ENCODE peak calls at places on chromosomes 4 and X, in six cellular contexts. C is breast epithelium, G is brain microvascular endothelial cell, U is hepatocyte, K is AG04449, W is H7. L is an unnamed sample.

GRCh38 chrX:25144043-25144940 is 128.5 kb upstream of the ARX start:
- DNase-seq in C (peak; percentile 51), G (peak; percentile 49), U (peak; percentile 90), K (no peak), W (peak; percentile 39), L (peak; percentile 32)

GRCh38 chrX:135477576-135477975 is 42.9 kb upstream of the INTS6L start:
- DNase-seq in C (peak; percentile 60), G (peak; percentile 72), U (peak; percentile 78), K (peak; percentile 1), W (peak; percentile 20), L (peak; percentile 44)

GRCh38 chr4:2932951-2933565 is 30.1 kb downstream of the NOP14 start:
- DNase-seq in C (peak; percentile 53), G (no peak), U (no peak), K (no peak), W (peak; percentile 53), L (no peak)

GRCh38 chrX:46165411-46165810 is 379.8 kb downstream of the ZNF674 start:
- DNase-seq in C (no peak), G (no peak), U (no peak), K (peak; percentile 14), W (no peak), L (peak; percentile 13)

GRCh38 chr4:158754385-158755180 is 14.2 kb upstream of the FNIP2 start:
- DNase-seq in C (no peak), G (no peak), U (no peak), K (peak; percentile 73), W (no peak), L (no peak)

GRCh38 chrX:30246769-30247489 is at the start of gene MAGEB1:
- DNase-seq in C (no peak), G (no peak), U (no peak), K (no peak), W (peak; percentile 74), L (no peak)

GRCh38 chr4:64125354-64125753 is 283.9 kb downstream of the TECRL start:
- DNase-seq in C (no peak), G (no peak), U (no peak), K (no peak), W (no peak), L (no peak)

GRCh38 chrX:1464282-1465131 is 11.8 kb upstream of the ASMTL start:
- DNase-seq in C (no peak), G (no peak), U (no peak), K (no peak), W (no peak), L (no peak)

GRCh38 chr4:146370841-146371240 is 150.9 kb downstream of the SLC10A7 start:
- DNase-seq in C (no peak), G (peak; percentile 48), U (no peak), K (no peak), W (no peak), L (no peak)

GRCh38 chr4:86940176-86940575 is 5.4 kb downstream of the AFF1 start:
- DNase-seq in C (no peak), G (no peak), U (no peak), K (no peak), W (no peak), L (no peak)

GRCh38 chrX:68989865-68990606 is 161.2 kb downstream of the EFNB1 start:
- DNase-seq in C (no peak), G (peak; percentile 54), U (peak; percentile 48), K (peak; percentile 51), W (peak; percentile 85), L (peak; percentile 80)

GRCh38 chr4:184705692-184706091 is 28.2 kb downstream of the CENPU start:
- DNase-seq in C (no peak), G (no peak), U (no peak), K (no peak), W (no peak), L (no peak)

GRCh38 chrX:45743081-45743533 is 542.4 kb upstream of the DIPK2B start:
- DNase-seq in C (no peak), G (peak; percentile 46), U (no peak), K (no peak), W (no peak), L (no peak)

GRCh38 chr4:129046055-129046959 is 47.0 kb downstream of the SCLT1 start:
- DNase-seq in C (no peak), G (no peak), U (no peak), K (no peak), W (no peak), L (no peak)

GRCh38 chrX:75067931-75068330 is 88.2 kb downstream of the ABCB7 start:
- DNase-seq in C (no peak), G (no peak), U (no peak), K (no peak), W (no peak), L (no peak)

GRCh38 chr4:76197971-76198410 is 15.6 kb downstream of the SCARB2 start:
- DNase-seq in C (no peak), G (peak; percentile 71), U (peak; percentile 62), K (no peak), W (no peak), L (peak; percentile 61)

GRCh38 chr4:145909331-145909730 is 29.3 kb downstream of the ZNF827 start:
- DNase-seq in C (no peak), G (no peak), U (no peak), K (no peak), W (peak; percentile 84), L (no peak)

GRCh38 chr4:46274717-46275116 is 115.2 kb downstream of the GABRA2 start:
- DNase-seq in C (no peak), G (no peak), U (no peak), K (no peak), W (no peak), L (no peak)

GRCh38 chr4:94889961-94890360 is 132.2 kb downstream of the BMPR1B start:
- DNase-seq in C (no peak), G (peak; percentile 8), U (peak; percentile 6), K (peak; percentile 57), W (no peak), L (peak; percentile 96)

GRCh38 chr4:74267998-74268606 is 40.2 kb upstream of the EPGN start:
- DNase-seq in C (no peak), G (peak; percentile 51), U (peak; percentile 12), K (peak; percentile 36), W (no peak), L (peak; percentile 82)

GRCh38 chr4:132991111-132991510 is 158.0 kb upstream of the PCDH10 start:
- DNase-seq in C (no peak), G (no peak), U (no peak), K (no peak), W (no peak), L (no peak)

DNA sequence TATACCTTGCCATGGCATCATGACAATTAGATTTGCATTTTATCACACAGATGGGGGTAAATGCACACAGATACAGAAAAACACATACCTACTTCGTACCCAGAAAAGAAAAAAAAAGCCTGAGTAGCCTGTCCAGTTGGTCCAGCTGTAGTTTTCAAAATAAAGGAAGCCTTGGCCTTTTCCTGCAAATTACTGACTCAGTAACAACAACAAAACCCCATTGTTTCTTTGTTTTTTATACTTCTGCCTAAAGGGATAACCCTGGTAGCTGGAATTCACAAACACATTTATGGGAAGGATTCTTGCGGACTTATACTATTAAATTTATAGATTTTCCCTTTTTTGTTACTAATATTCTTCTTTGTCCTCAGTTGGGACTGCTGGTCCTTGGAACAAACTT is 156.4 kb upstream of the PCDH10 start:
- DNase-seq in C (no peak), G (no peak), U (no peak), K (no peak), W (no peak), L (no peak)
- H3K4me3 ChIP-seq in C (no peak overlapping the region), G (no peak overlapping the region), U (no peak overlapping the region), K (no peak overlapping the region), W (no peak overlapping the region), L (no peak overlapping the region)

DNA sequence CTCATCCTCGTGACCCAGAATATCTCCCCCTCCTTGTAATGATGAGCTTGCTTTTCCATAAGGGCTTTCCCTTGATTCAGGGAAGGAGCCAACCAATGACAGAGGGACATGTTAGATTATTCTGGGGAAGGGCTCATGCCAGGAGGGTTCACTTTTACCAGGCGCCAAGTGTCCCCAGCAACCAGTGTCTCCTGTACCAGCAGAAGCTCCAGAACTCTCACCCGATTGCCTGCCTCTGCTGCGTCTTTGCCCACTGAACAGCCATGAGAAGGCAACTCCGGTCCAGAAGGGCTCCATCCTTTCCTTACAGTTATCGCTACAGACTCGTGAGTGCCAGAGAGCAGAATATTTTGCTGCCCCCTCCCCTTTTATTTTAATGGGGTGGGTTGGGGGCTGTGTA is at the start of gene ATP1B4:
- DNase-seq in C (no peak), G (no peak), U (no peak), K (no peak), W (no peak), L (no peak)
- H3K4me3 ChIP-seq in C (no peak within 1 kb of the TSS), G (no peak within 1 kb of the TSS), U (no peak within 1 kb of the TSS), K (no peak within 1 kb of the TSS), W (no peak within 1 kb of the TSS), L (no peak within 1 kb of the TSS)

GRCh38 chr4:152938237-152938969 is 2.3 kb downstream of the FHDC1 start:
- DNase-seq in C (no peak), G (no peak), U (no peak), K (no peak), W (peak; percentile 4), L (no peak)
- H3K4me3 ChIP-seq in C (peak overlapping the region; percentile 79), G (peak overlapping the region; percentile 57), U (peak overlapping the region; percentile 96), K (peak overlapping the region; percentile 58), W (peak overlapping the region; percentile 96), L (peak overlapping the region; percentile 57)

DNA sequence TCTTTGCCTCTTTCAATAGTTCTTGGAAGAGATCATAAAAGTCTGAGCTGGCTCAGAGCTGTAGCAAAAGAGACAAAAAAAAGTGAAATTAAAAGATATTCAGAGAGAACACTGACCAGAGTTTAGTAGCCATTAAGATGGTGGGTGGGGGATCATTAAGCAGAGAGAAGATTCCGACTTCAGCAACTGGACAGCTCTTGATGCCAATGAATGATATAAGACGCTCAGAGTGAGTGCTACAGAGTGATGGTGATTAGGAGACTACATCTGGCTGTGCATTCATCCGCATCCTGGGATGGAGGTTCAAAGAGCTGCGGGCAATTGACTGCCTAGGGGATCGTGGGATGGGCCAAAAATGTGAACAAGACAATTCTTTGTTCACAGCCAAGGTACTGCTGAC is 178.5 kb downstream of the PACRGL start:
- DNase-seq in C (no peak), G (no peak), U (no peak), K (no peak), W (no peak), L (no peak)
- H3K4me3 ChIP-seq in C (no peak overlapping the region), G (no peak overlapping the region), U (no peak overlapping the region), K (no peak overlapping the region), W (no peak overlapping the region), L (no peak overlapping the region)

GRCh38 chr4:89140168-89140759 is 28.9 kb downstream of the TIGD2 start:
- DNase-seq in C (no peak), G (no peak), U (peak; percentile 23), K (no peak), W (no peak), L (no peak)

GRCh38 chr4:89146196-89146595 is 34.9 kb downstream of the TIGD2 start:
- DNase-seq in C (no peak), G (no peak), U (no peak), K (no peak), W (no peak), L (no peak)

GRCh38 chr4:89137695-89138094 is 26.4 kb downstream of the TIGD2 start:
- DNase-seq in C (no peak), G (no peak), U (no peak), K (no peak), W (no peak), L (no peak)

GRCh38 chr4:89137231-89137630 is 25.9 kb downstream of the TIGD2 start:
- DNase-seq in C (no peak), G (no peak), U (no peak), K (no peak), W (no peak), L (no peak)

GRCh38 chr4:89142691-89143669 is 31.6 kb downstream of the TIGD2 start:
- DNase-seq in C (no peak), G (no peak), U (no peak), K (no peak), W (no peak), L (no peak)
- H3K4me3 ChIP-seq in C (no peak overlapping the region), G (no peak overlapping the region), U (no peak overlapping the region), K (no peak overlapping the region), W (no peak overlapping the region), L (no peak overlapping the region)

L was measured in astrocyte of the cerebellum.